ENCODE peak calls at places on chromosome 3, in seven cellular contexts. P is transverse colon, K is retinal pigment epithelial cell, H is PC-9, F is cardiac fibroblast, A is spleen, Q is bronchial epithelial cell. L is an unnamed sample.

GRCh38 chr3:104596551-104596950 is 770.2 kb upstream of the ALCAM start:
- DNase-seq in P (no peak), K (no peak), H (peak; percentile 20), F (peak; percentile 71), A (no peak), Q (peak; percentile 67), L (peak; percentile 75)

GRCh38 chr3:171183042-171183441 is 156.5 kb upstream of the SLC2A2 start:
- DNase-seq in P (no peak), K (no peak), H (no peak), F (peak; percentile 56), A (no peak), Q (no peak), L (peak; percentile 60)

GRCh38 chr3:170520996-170521395 is 64.9 kb downstream of the SLC7A14 start:
- DNase-seq in P (no peak), K (no peak), H (no peak), F (no peak), A (no peak), Q (no peak), L (no peak)

GRCh38 chr3:129059311-129059975 is 1.1 kb upstream of the GP9 start:
- DNase-seq in P (no peak), K (no peak), H (no peak), F (no peak), A (peak; percentile 57), Q (no peak), L (no peak)

GRCh38 chr3:65548848-65549625 is 489.7 kb downstream of the MAGI1 start:
- DNase-seq in P (peak; percentile 23), K (no peak), H (no peak), F (no peak), A (peak; percentile 74), Q (no peak), L (no peak)

GRCh38 chr3:14461748-14462324 is 59.4 kb downstream of the SLC6A6 start:
- DNase-seq in P (peak; percentile 72), K (no peak), H (peak; percentile 34), F (peak; percentile 85), A (peak; percentile 86), Q (peak; percentile 45), L (peak; percentile 81)

GRCh38 chr3:49930922-49931321 is 1.3 kb upstream of the MON1A start:
- DNase-seq in P (peak; percentile 33), K (no peak), H (peak; percentile 39), F (no peak), A (no peak), Q (no peak), L (no peak)

GRCh38 chr3:77825045-77825827 is 785.3 kb downstream of the ROBO2 start:
- DNase-seq in P (peak; percentile 21), K (peak; percentile 90), H (peak; percentile 97), F (peak; percentile 37), A (peak; percentile 41), Q (peak; percentile 100), L (peak; percentile 66)

GRCh38 chr3:127585163-127585812 is 5.2 kb downstream of the TPRA1 start:
- DNase-seq in P (no peak), K (no peak), H (peak; percentile 29), F (peak; percentile 11), A (no peak), Q (no peak), L (peak; percentile 17)

GRCh38 chr3:14788644-14789043 is 30.1 kb upstream of the FGD5 start:
- DNase-seq in P (no peak), K (no peak), H (no peak), F (no peak), A (peak; percentile 38), Q (no peak), L (no peak)

GRCh38 chr3:197356275-197356674 is 57.9 kb upstream of the DLG1 start:
- DNase-seq in P (peak; percentile 25), K (no peak), H (no peak), F (no peak), A (no peak), Q (no peak), L (no peak)

GRCh38 chr3:102510663-102511062 is 75.8 kb downstream of the ZPLD1 start:
- DNase-seq in P (no peak), K (peak; percentile 57), H (no peak), F (no peak), A (no peak), Q (peak; percentile 98), L (no peak)

GRCh38 chr3:75906555-75907112 is 121.3 kb upstream of the ZNF717 start:
- DNase-seq in P (no peak), K (no peak), H (no peak), F (no peak), A (peak; percentile 80), Q (peak; percentile 12), L (peak; percentile 3)

GRCh38 chr3:8458711-8459110 is 42.9 kb upstream of the LMCD1 start:
- DNase-seq in P (no peak), K (no peak), H (no peak), F (peak; percentile 69), A (no peak), Q (peak; percentile 82), L (peak; percentile 51)

GRCh38 chr3:128051459-128051836 is 789 bp upstream of the SEC61A1 start:
- DNase-seq in P (no peak), K (no peak), H (no peak), F (no peak), A (no peak), Q (peak; percentile 29), L (no peak)

GRCh38 chr3:13176445-13176844 is 103.2 kb upstream of the IQSEC1 start:
- DNase-seq in P (no peak), K (no peak), H (no peak), F (no peak), A (peak; percentile 64), Q (no peak), L (no peak)

GRCh38 chr3:71718069-71718468 is 7.1 kb downstream of the EIF4E3 start:
- DNase-seq in P (no peak), K (no peak), H (no peak), F (no peak), A (no peak), Q (no peak), L (no peak)

GRCh38 chr3:56758539-56758981 is 43.2 kb downstream of the ARHGEF3 start:
- DNase-seq in P (no peak), K (peak; percentile 95), H (peak; percentile 55), F (peak; percentile 92), A (no peak), Q (peak; percentile 80), L (peak; percentile 89)

GRCh38 chr3:105610473-105610872 is 243.8 kb downstream of the ALCAM start:
- DNase-seq in P (no peak), K (no peak), H (no peak), F (no peak), A (no peak), Q (no peak), L (no peak)

GRCh38 chr3:99928758-99929408 is 111.2 kb downstream of the CMSS1 start:
- DNase-seq in P (no peak), K (no peak), H (no peak), F (no peak), A (no peak), Q (no peak), L (no peak)
- TF ChIP-seq CTCF in P (no peak), K (no peak), H (no peak), F (peak; percentile 37), A (no peak), Q (no peak), L (peak; percentile 5)

DNA sequence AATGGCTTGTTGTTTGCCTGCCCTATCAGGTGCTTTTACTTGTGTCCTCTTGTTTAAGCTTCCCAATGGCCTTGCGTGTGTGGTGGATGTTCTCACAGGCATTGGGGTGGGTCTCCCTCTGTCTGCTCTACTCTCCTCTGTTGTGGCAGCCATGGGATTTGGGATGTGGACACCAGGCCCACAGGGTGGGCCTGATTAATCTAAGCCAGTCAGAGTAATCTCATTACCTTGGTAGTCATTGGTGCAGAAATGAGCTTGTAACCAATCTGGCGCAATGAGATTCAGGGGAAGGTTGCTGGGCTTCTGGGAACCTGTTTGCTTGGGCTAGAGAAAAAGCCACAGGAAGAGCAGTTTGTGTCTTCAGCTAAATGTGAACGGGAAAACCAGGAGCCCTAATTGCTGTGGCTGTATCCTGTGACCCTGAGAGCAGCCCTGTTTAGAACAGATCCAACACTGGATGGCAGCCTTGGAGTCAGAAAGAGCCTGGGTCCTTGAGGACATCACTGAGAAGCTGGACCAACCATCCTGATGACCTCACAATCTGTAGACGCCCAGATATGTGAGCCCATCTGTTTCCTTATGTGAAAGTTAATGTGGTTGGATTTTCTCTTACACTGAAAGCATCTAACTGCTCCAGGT is 157.3 kb upstream of the UBE2E1 start:
- DNase-seq in P (no peak), K (no peak), H (no peak), F (peak; percentile 49), A (no peak), Q (no peak), L (peak; percentile 46)
- TF ChIP-seq CTCF in P (no peak), K (peak; percentile 14), H (no peak), F (no peak), A (no peak), Q (no peak), L (no peak)

GRCh38 chr3:114154321-114154821 is 24.5 kb downstream of the DRD3 start:
- DNase-seq in P (no peak), K (no peak), H (no peak), F (no peak), A (no peak), Q (peak; percentile 7), L (no peak)

GRCh38 chr3:114152519-114153151 is 26.2 kb downstream of the DRD3 start:
- DNase-seq in P (peak; percentile 76), K (peak; percentile 33), H (peak; percentile 85), F (peak; percentile 89), A (peak; percentile 93), Q (peak; percentile 67), L (peak; percentile 85)

GRCh38 chr3:114151091-114151490 is 27.8 kb downstream of the DRD3 start:
- DNase-seq in P (no peak), K (no peak), H (no peak), F (no peak), A (no peak), Q (no peak), L (no peak)

GRCh38 chr3:114157321-114157720 is 21.5 kb downstream of the DRD3 start:
- DNase-seq in P (no peak), K (no peak), H (no peak), F (no peak), A (no peak), Q (no peak), L (no peak)

DNA sequence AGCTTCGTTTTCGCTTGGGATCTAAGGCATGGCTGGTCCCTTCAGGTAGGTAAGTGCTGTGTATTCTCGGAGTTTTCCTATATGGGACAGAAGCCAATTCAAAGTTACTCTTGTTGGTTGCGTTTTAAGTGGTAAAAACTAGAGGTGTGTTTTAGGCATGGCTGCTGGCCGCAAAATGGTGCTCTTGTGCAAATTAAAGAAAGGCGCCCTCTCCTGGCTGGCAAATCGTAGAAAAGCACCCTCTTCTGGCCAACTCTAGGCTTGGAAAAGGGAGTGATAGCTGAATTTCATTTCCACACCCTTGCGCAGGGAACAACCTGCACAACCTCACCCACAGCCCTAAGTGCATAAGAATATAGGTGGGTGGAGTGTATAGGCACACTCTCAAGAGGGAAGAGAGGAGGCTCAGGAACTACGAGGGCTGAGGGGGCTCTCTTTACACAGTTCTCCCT is 23.5 kb downstream of the DRD3 start:
- DNase-seq in P (peak; percentile 9), K (no peak), H (peak; percentile 23), F (peak; percentile 57), A (no peak), Q (peak; percentile 10), L (peak; percentile 56)
- TF ChIP-seq CTCF in P (peak; percentile 15), K (peak; percentile 67), H (peak; percentile 43), F (peak; percentile 62), A (no peak), Q (peak; percentile 61), L (peak; percentile 71)

DNA sequence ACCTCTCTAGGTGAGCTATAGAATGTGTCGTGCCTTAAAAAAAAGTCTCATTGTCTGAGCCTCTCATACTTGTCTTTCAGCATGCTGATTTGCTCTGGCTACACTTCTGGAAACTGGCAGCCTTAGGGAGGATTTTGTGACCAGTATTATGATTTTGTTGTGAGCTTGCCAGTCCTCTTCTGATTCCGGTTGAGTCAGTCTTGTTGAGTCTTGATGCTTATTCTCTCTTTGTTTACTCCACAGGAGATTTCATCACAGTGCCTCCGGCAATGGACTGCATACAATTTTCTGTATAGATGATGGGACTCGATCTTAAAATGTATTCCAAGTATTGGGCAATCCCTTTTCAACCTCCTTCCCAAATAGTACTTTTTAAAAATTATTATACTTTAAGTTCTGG is 234.8 kb upstream of the KBTBD8 start:
- DNase-seq in P (no peak), K (no peak), H (no peak), F (peak; percentile 58), A (no peak), Q (peak; percentile 98), L (peak; percentile 84)
- TF ChIP-seq CTCF in P (no peak), K (no peak), H (no peak), F (no peak), A (no peak), Q (no peak), L (no peak)

L was measured in fibroblast of pulmonary artery.